ENCODE peak calls at places on chromosomes 5 and 9, in nine cellular contexts. One of them, this sample, is unnamed.

GRCh38 chr9:126456396-126456795 is 129.8 kb downstream of the MVB12B start:
- DNase-seq in iPS-NIHi11: no peak
- DNase-seq in fibroblast of mammary gland: peak
- DNase-seq in effector memory CD8-positive, alpha-beta T cell: no peak
- DNase-seq in left lung: no peak
- DNase-seq in sigmoid colon: no peak
- DNase-seq in MCF 10A: no peak
- DNase-seq in activated naive CD8-positive, alpha-beta T cell treated with anti-CD3 and anti-CD28 coated beads for 36 hours: no peak
- DNase-seq in endothelial cell of umbilical vein: no peak
- DNase-seq in this sample: no peak

GRCh38 chr5:96826071-96826470 is 18.3 kb upstream of the ERAP1 start:
- DNase-seq in iPS-NIHi11: no peak
- DNase-seq in fibroblast of mammary gland: no peak
- DNase-seq in effector memory CD8-positive, alpha-beta T cell: no peak
- DNase-seq in left lung: no peak
- DNase-seq in sigmoid colon: no peak
- DNase-seq in MCF 10A: no peak
- DNase-seq in activated naive CD8-positive, alpha-beta T cell treated with anti-CD3 and anti-CD28 coated beads for 36 hours: no peak
- DNase-seq in endothelial cell of umbilical vein: no peak
- DNase-seq in this sample: no peak

GRCh38 chr9:123893146-123893545 is 36.8 kb downstream of the DENND1A start:
- DNase-seq in iPS-NIHi11: no peak
- DNase-seq in fibroblast of mammary gland: no peak
- DNase-seq in effector memory CD8-positive, alpha-beta T cell: no peak
- DNase-seq in left lung: no peak
- DNase-seq in sigmoid colon: no peak
- DNase-seq in MCF 10A: no peak
- DNase-seq in activated naive CD8-positive, alpha-beta T cell treated with anti-CD3 and anti-CD28 coated beads for 36 hours: no peak
- DNase-seq in endothelial cell of umbilical vein: no peak
- DNase-seq in this sample: no peak

GRCh38 chr9:100086097-100086496 is 12.7 kb downstream of the ERP44 start:
- DNase-seq in iPS-NIHi11: no peak
- DNase-seq in fibroblast of mammary gland: no peak
- DNase-seq in effector memory CD8-positive, alpha-beta T cell: no peak
- DNase-seq in left lung: no peak
- DNase-seq in sigmoid colon: no peak
- DNase-seq in MCF 10A: no peak
- DNase-seq in activated naive CD8-positive, alpha-beta T cell treated with anti-CD3 and anti-CD28 coated beads for 36 hours: no peak
- DNase-seq in endothelial cell of umbilical vein: no peak
- DNase-seq in this sample: no peak

GRCh38 chr9:38067892-38068615 is 973 bp downstream of the SHB start:
- DNase-seq in iPS-NIHi11: no peak
- DNase-seq in fibroblast of mammary gland: no peak
- DNase-seq in effector memory CD8-positive, alpha-beta T cell: no peak
- DNase-seq in left lung: peak
- DNase-seq in sigmoid colon: peak
- DNase-seq in MCF 10A: no peak
- DNase-seq in activated naive CD8-positive, alpha-beta T cell treated with anti-CD3 and anti-CD28 coated beads for 36 hours: peak
- DNase-seq in endothelial cell of umbilical vein: no peak
- DNase-seq in this sample: peak

GRCh38 chr9:113999256-114000062 is 78.6 kb downstream of the AMBP start:
- DNase-seq in iPS-NIHi11: no peak
- DNase-seq in fibroblast of mammary gland: peak
- DNase-seq in effector memory CD8-positive, alpha-beta T cell: no peak
- DNase-seq in left lung: no peak
- DNase-seq in sigmoid colon: no peak
- DNase-seq in MCF 10A: no peak
- DNase-seq in activated naive CD8-positive, alpha-beta T cell treated with anti-CD3 and anti-CD28 coated beads for 36 hours: no peak
- DNase-seq in endothelial cell of umbilical vein: no peak
- DNase-seq in this sample: no peak

GRCh38 chr9:97594414-97594921 is 38.7 kb downstream of the TSTD2 start:
- DNase-seq in iPS-NIHi11: no peak
- DNase-seq in fibroblast of mammary gland: no peak
- DNase-seq in effector memory CD8-positive, alpha-beta T cell: no peak
- DNase-seq in left lung: no peak
- DNase-seq in sigmoid colon: peak
- DNase-seq in MCF 10A: no peak
- DNase-seq in activated naive CD8-positive, alpha-beta T cell treated with anti-CD3 and anti-CD28 coated beads for 36 hours: no peak
- DNase-seq in endothelial cell of umbilical vein: no peak
- DNase-seq in this sample: no peak

GRCh38 chr9:92650839-92651621 is 18.9 kb downstream of the IPPK start:
- DNase-seq in iPS-NIHi11: no peak
- DNase-seq in fibroblast of mammary gland: peak
- DNase-seq in effector memory CD8-positive, alpha-beta T cell: no peak
- DNase-seq in left lung: peak
- DNase-seq in sigmoid colon: peak
- DNase-seq in MCF 10A: no peak
- DNase-seq in activated naive CD8-positive, alpha-beta T cell treated with anti-CD3 and anti-CD28 coated beads for 36 hours: no peak
- DNase-seq in endothelial cell of umbilical vein: no peak
- DNase-seq in this sample: no peak

GRCh38 chr9:2260401-2261306 is 245.5 kb downstream of the SMARCA2 start:
- DNase-seq in iPS-NIHi11: no peak
- DNase-seq in fibroblast of mammary gland: peak
- DNase-seq in effector memory CD8-positive, alpha-beta T cell: no peak
- DNase-seq in left lung: no peak
- DNase-seq in sigmoid colon: no peak
- DNase-seq in MCF 10A: peak
- DNase-seq in activated naive CD8-positive, alpha-beta T cell treated with anti-CD3 and anti-CD28 coated beads for 36 hours: no peak
- DNase-seq in endothelial cell of umbilical vein: peak
- DNase-seq in this sample: no peak

GRCh38 chr9:79028101-79028500 is 543.7 kb upstream of the TLE4 start:
- DNase-seq in iPS-NIHi11: no peak
- DNase-seq in fibroblast of mammary gland: peak
- DNase-seq in effector memory CD8-positive, alpha-beta T cell: no peak
- DNase-seq in left lung: no peak
- DNase-seq in sigmoid colon: no peak
- DNase-seq in MCF 10A: peak
- DNase-seq in activated naive CD8-positive, alpha-beta T cell treated with anti-CD3 and anti-CD28 coated beads for 36 hours: no peak
- DNase-seq in endothelial cell of umbilical vein: peak
- DNase-seq in this sample: no peak

GRCh38 chr9:137715321-137715720 is 96.5 kb downstream of the EHMT1 start:
- DNase-seq in iPS-NIHi11: no peak
- DNase-seq in fibroblast of mammary gland: no peak
- DNase-seq in effector memory CD8-positive, alpha-beta T cell: no peak
- DNase-seq in left lung: no peak
- DNase-seq in sigmoid colon: no peak
- DNase-seq in MCF 10A: no peak
- DNase-seq in activated naive CD8-positive, alpha-beta T cell treated with anti-CD3 and anti-CD28 coated beads for 36 hours: no peak
- DNase-seq in endothelial cell of umbilical vein: no peak
- DNase-seq in this sample: no peak

GRCh38 chr5:140114341-140115185 is 654 bp downstream of the PURA start:
- DNase-seq in iPS-NIHi11: peak
- DNase-seq in fibroblast of mammary gland: peak
- DNase-seq in effector memory CD8-positive, alpha-beta T cell: peak
- DNase-seq in left lung: peak
- DNase-seq in sigmoid colon: peak
- DNase-seq in MCF 10A: peak
- DNase-seq in activated naive CD8-positive, alpha-beta T cell treated with anti-CD3 and anti-CD28 coated beads for 36 hours: peak
- DNase-seq in endothelial cell of umbilical vein: peak
- DNase-seq in this sample: peak

GRCh38 chr9:84323777-84324317 is 16.7 kb downstream of the SLC28A3 start:
- DNase-seq in iPS-NIHi11: no peak
- DNase-seq in fibroblast of mammary gland: no peak
- DNase-seq in effector memory CD8-positive, alpha-beta T cell: no peak
- DNase-seq in left lung: no peak
- DNase-seq in sigmoid colon: no peak
- DNase-seq in MCF 10A: no peak
- DNase-seq in activated naive CD8-positive, alpha-beta T cell treated with anti-CD3 and anti-CD28 coated beads for 36 hours: no peak
- DNase-seq in endothelial cell of umbilical vein: peak
- DNase-seq in this sample: no peak

This sample was measured in neural crest cell.